ENCODE peak calls at places on chromosomes 7 and 10, in five cellular contexts. One of them, this sample, is unnamed.

GRCh38 chr7:2134740-2135139 is 98.0 kb downstream of the MAD1L1 start:
- DNase-seq in CD4-positive, alpha-beta T cell: no peak
- DNase-seq in foreskin fibroblast: no peak
- DNase-seq in HFF-Myc: no peak
- DNase-seq in activated naive CD4-positive, alpha-beta T cell: no peak
- DNase-seq in this sample: no peak

GRCh38 chr7:97337849-97338248 is 220.4 kb downstream of the SDHAF3 start:
- DNase-seq in CD4-positive, alpha-beta T cell: no peak
- DNase-seq in foreskin fibroblast: no peak
- DNase-seq in HFF-Myc: no peak
- DNase-seq in activated naive CD4-positive, alpha-beta T cell: no peak
- DNase-seq in this sample: no peak

GRCh38 chr10:6300106-6300783 is 97.5 kb downstream of the PFKFB3 start:
- DNase-seq in CD4-positive, alpha-beta T cell: peak
- DNase-seq in foreskin fibroblast: peak
- DNase-seq in HFF-Myc: peak
- DNase-seq in activated naive CD4-positive, alpha-beta T cell: no peak
- DNase-seq in this sample: no peak

GRCh38 chr10:72834183-72834825 is 59.2 kb upstream of the OIT3 start:
- DNase-seq in CD4-positive, alpha-beta T cell: peak
- DNase-seq in foreskin fibroblast: peak
- DNase-seq in HFF-Myc: peak
- DNase-seq in activated naive CD4-positive, alpha-beta T cell: no peak
- DNase-seq in this sample: no peak

GRCh38 chr7:120170849-120171248 is 102.1 kb upstream of the KCND2 start:
- DNase-seq in CD4-positive, alpha-beta T cell: no peak
- DNase-seq in foreskin fibroblast: no peak
- DNase-seq in HFF-Myc: no peak
- DNase-seq in activated naive CD4-positive, alpha-beta T cell: no peak
- DNase-seq in this sample: no peak

GRCh38 chr10:73439605-73440298 is 6.4 kb upstream of the MSS51 start:
- DNase-seq in CD4-positive, alpha-beta T cell: no peak
- DNase-seq in foreskin fibroblast: peak
- DNase-seq in HFF-Myc: peak
- DNase-seq in activated naive CD4-positive, alpha-beta T cell: no peak
- DNase-seq in this sample: no peak

GRCh38 chr7:47282790-47283496 is 299.0 kb downstream of the TNS3 start:
- DNase-seq in CD4-positive, alpha-beta T cell: no peak
- DNase-seq in foreskin fibroblast: no peak
- DNase-seq in HFF-Myc: no peak
- DNase-seq in activated naive CD4-positive, alpha-beta T cell: no peak
- DNase-seq in this sample: no peak

GRCh38 chr10:122336332-122336731 is 38.2 kb upstream of the PLEKHA1 start:
- DNase-seq in CD4-positive, alpha-beta T cell: no peak
- DNase-seq in foreskin fibroblast: no peak
- DNase-seq in HFF-Myc: no peak
- DNase-seq in activated naive CD4-positive, alpha-beta T cell: no peak
- DNase-seq in this sample: no peak

GRCh38 chr7:122261442-122261841 is 43.1 kb downstream of the FEZF1 start:
- DNase-seq in CD4-positive, alpha-beta T cell: no peak
- DNase-seq in foreskin fibroblast: no peak
- DNase-seq in HFF-Myc: no peak
- DNase-seq in activated naive CD4-positive, alpha-beta T cell: no peak
- DNase-seq in this sample: no peak

GRCh38 chr10:30821269-30821993 is 191.9 kb upstream of the LYZL2 start:
- DNase-seq in CD4-positive, alpha-beta T cell: no peak
- DNase-seq in foreskin fibroblast: no peak
- DNase-seq in HFF-Myc: no peak
- DNase-seq in activated naive CD4-positive, alpha-beta T cell: no peak
- DNase-seq in this sample: no peak

GRCh38 chr10:123913688-123914268 is 22.2 kb upstream of the CPXM2 start:
- DNase-seq in CD4-positive, alpha-beta T cell: no peak
- DNase-seq in foreskin fibroblast: no peak
- DNase-seq in HFF-Myc: no peak
- DNase-seq in activated naive CD4-positive, alpha-beta T cell: no peak
- DNase-seq in this sample: no peak

GRCh38 chr10:128489324-128490247 is 363.4 kb upstream of the MKI67 start:
- DNase-seq in CD4-positive, alpha-beta T cell: no peak
- DNase-seq in foreskin fibroblast: no peak
- DNase-seq in HFF-Myc: no peak
- DNase-seq in activated naive CD4-positive, alpha-beta T cell: no peak
- DNase-seq in this sample: no peak

GRCh38 chr7:5218564-5219360 is 28.7 kb downstream of the WIPI2 start:
- DNase-seq in CD4-positive, alpha-beta T cell: no peak
- DNase-seq in foreskin fibroblast: no peak
- DNase-seq in HFF-Myc: no peak
- DNase-seq in activated naive CD4-positive, alpha-beta T cell: no peak
- DNase-seq in this sample: no peak

GRCh38 chr10:52652431-52653220 is 120.0 kb downstream of the MBL2 start:
- DNase-seq in CD4-positive, alpha-beta T cell: no peak
- DNase-seq in foreskin fibroblast: no peak
- DNase-seq in HFF-Myc: no peak
- DNase-seq in activated naive CD4-positive, alpha-beta T cell: no peak
- DNase-seq in this sample: no peak

GRCh38 chr10:121865554-121865953 is 62.3 kb downstream of the ATE1 start:
- DNase-seq in CD4-positive, alpha-beta T cell: no peak
- DNase-seq in foreskin fibroblast: no peak
- DNase-seq in HFF-Myc: no peak
- DNase-seq in activated naive CD4-positive, alpha-beta T cell: no peak
- DNase-seq in this sample: no peak

GRCh38 chr7:87853237-87853864 is 22.8 kb downstream of the SLC25A40 start:
- DNase-seq in CD4-positive, alpha-beta T cell: no peak
- DNase-seq in foreskin fibroblast: no peak
- DNase-seq in HFF-Myc: no peak
- DNase-seq in activated naive CD4-positive, alpha-beta T cell: no peak
- DNase-seq in this sample: no peak

GRCh38 chr10:128884496-128884895 is 582.5 kb upstream of the MGMT start:
- DNase-seq in CD4-positive, alpha-beta T cell: no peak
- DNase-seq in foreskin fibroblast: no peak
- DNase-seq in HFF-Myc: no peak
- DNase-seq in activated naive CD4-positive, alpha-beta T cell: no peak
- DNase-seq in this sample: no peak

GRCh38 chr10:101778781-101779543 is 3.0 kb upstream of the FGF8 start:
- DNase-seq in CD4-positive, alpha-beta T cell: no peak
- DNase-seq in foreskin fibroblast: no peak
- DNase-seq in HFF-Myc: no peak
- DNase-seq in activated naive CD4-positive, alpha-beta T cell: no peak
- DNase-seq in this sample: no peak

GRCh38 chr7:17986826-17987225 is 40.8 kb downstream of the PRPS1L1 start:
- DNase-seq in CD4-positive, alpha-beta T cell: no peak
- DNase-seq in foreskin fibroblast: peak
- DNase-seq in HFF-Myc: peak
- DNase-seq in activated naive CD4-positive, alpha-beta T cell: no peak
- DNase-seq in this sample: no peak

GRCh38 chr7:79398145-79398749 is 55.2 kb downstream of the MAGI2 start:
- DNase-seq in CD4-positive, alpha-beta T cell: no peak
- DNase-seq in foreskin fibroblast: no peak
- DNase-seq in HFF-Myc: no peak
- DNase-seq in activated naive CD4-positive, alpha-beta T cell: no peak
- DNase-seq in this sample: no peak

GRCh38 chr10:97047788-97048187 is 138.0 kb downstream of the SLIT1 start:
- DNase-seq in CD4-positive, alpha-beta T cell: no peak
- DNase-seq in foreskin fibroblast: no peak
- DNase-seq in HFF-Myc: no peak
- DNase-seq in activated naive CD4-positive, alpha-beta T cell: no peak
- DNase-seq in this sample: no peak

GRCh38 chr10:69911571-69912528 is 110.1 kb downstream of the COL13A1 start:
- DNase-seq in CD4-positive, alpha-beta T cell: no peak
- DNase-seq in foreskin fibroblast: no peak
- DNase-seq in HFF-Myc: no peak
- DNase-seq in activated naive CD4-positive, alpha-beta T cell: no peak
- DNase-seq in this sample: no peak

GRCh38 chr10:58264780-58265179 is 2.9 kb downstream of the IPMK start:
- DNase-seq in CD4-positive, alpha-beta T cell: no peak
- DNase-seq in foreskin fibroblast: no peak
- DNase-seq in HFF-Myc: no peak
- DNase-seq in activated naive CD4-positive, alpha-beta T cell: no peak
- DNase-seq in this sample: no peak

GRCh38 chr10:75404335-75405200 is 3.0 kb upstream of the ZNF503 start:
- DNase-seq in CD4-positive, alpha-beta T cell: no peak
- DNase-seq in foreskin fibroblast: no peak
- DNase-seq in HFF-Myc: no peak
- DNase-seq in activated naive CD4-positive, alpha-beta T cell: no peak
- DNase-seq in this sample: no peak

GRCh38 chr10:124349231-124349992 is 69.3 kb downstream of the OAT start:
- DNase-seq in CD4-positive, alpha-beta T cell: no peak
- DNase-seq in foreskin fibroblast: no peak
- DNase-seq in HFF-Myc: no peak
- DNase-seq in activated naive CD4-positive, alpha-beta T cell: no peak
- DNase-seq in this sample: no peak

GRCh38 chr10:58414270-58415041 is 29.2 kb downstream of the TFAM start:
- DNase-seq in CD4-positive, alpha-beta T cell: no peak
- DNase-seq in foreskin fibroblast: peak
- DNase-seq in HFF-Myc: peak
- DNase-seq in activated naive CD4-positive, alpha-beta T cell: no peak
- DNase-seq in this sample: no peak

GRCh38 chr7:33185786-33186185 is 56.4 kb downstream of the BBS9 start:
- DNase-seq in CD4-positive, alpha-beta T cell: no peak
- DNase-seq in foreskin fibroblast: peak
- DNase-seq in HFF-Myc: peak
- DNase-seq in activated naive CD4-positive, alpha-beta T cell: no peak
- DNase-seq in this sample: no peak

GRCh38 chr10:74153123-74153522 is 2.1 kb downstream of the ADK start:
- DNase-seq in CD4-positive, alpha-beta T cell: no peak
- DNase-seq in foreskin fibroblast: no peak
- DNase-seq in HFF-Myc: no peak
- DNase-seq in activated naive CD4-positive, alpha-beta T cell: no peak
- DNase-seq in this sample: no peak

GRCh38 chr10:102776779-102777417 is 33.1 kb downstream of the WBP1L start:
- DNase-seq in CD4-positive, alpha-beta T cell: no peak
- DNase-seq in foreskin fibroblast: peak
- DNase-seq in HFF-Myc: peak
- DNase-seq in activated naive CD4-positive, alpha-beta T cell: no peak
- DNase-seq in this sample: no peak

GRCh38 chr7:27627146-27627545 is 35.5 kb downstream of the HIBADH start:
- DNase-seq in CD4-positive, alpha-beta T cell: no peak
- DNase-seq in foreskin fibroblast: no peak
- DNase-seq in HFF-Myc: no peak
- DNase-seq in activated naive CD4-positive, alpha-beta T cell: no peak
- DNase-seq in this sample: no peak

GRCh38 chr10:121708921-121709625 is 110.8 kb upstream of the FGFR2 start:
- DNase-seq in CD4-positive, alpha-beta T cell: no peak
- DNase-seq in foreskin fibroblast: no peak
- DNase-seq in HFF-Myc: no peak
- DNase-seq in activated naive CD4-positive, alpha-beta T cell: no peak
- DNase-seq in this sample: no peak

GRCh38 chr10:87510025-87510424 is 5.3 kb downstream of the MINPP1 start:
- DNase-seq in CD4-positive, alpha-beta T cell: no peak
- DNase-seq in foreskin fibroblast: no peak
- DNase-seq in HFF-Myc: no peak
- DNase-seq in activated naive CD4-positive, alpha-beta T cell: no peak
- DNase-seq in this sample: no peak

GRCh38 chr7:91694221-91694856 is 186.2 kb downstream of the MTERF1 start:
- DNase-seq in CD4-positive, alpha-beta T cell: no peak
- DNase-seq in foreskin fibroblast: no peak
- DNase-seq in HFF-Myc: peak
- DNase-seq in activated naive CD4-positive, alpha-beta T cell: no peak
- DNase-seq in this sample: no peak

GRCh38 chr10:98257961-98258360 is 10.0 kb downstream of the LOXL4 start:
- DNase-seq in CD4-positive, alpha-beta T cell: no peak
- DNase-seq in foreskin fibroblast: no peak
- DNase-seq in HFF-Myc: no peak
- DNase-seq in activated naive CD4-positive, alpha-beta T cell: no peak
- DNase-seq in this sample: no peak

GRCh38 chr10:5723692-5724091 is 39.1 kb downstream of the TASOR2 start:
- DNase-seq in CD4-positive, alpha-beta T cell: no peak
- DNase-seq in foreskin fibroblast: no peak
- DNase-seq in HFF-Myc: no peak
- DNase-seq in activated naive CD4-positive, alpha-beta T cell: no peak
- DNase-seq in this sample: no peak

GRCh38 chr10:1553951-1554350 is 183.4 kb downstream of the ADARB2 start:
- DNase-seq in CD4-positive, alpha-beta T cell: no peak
- DNase-seq in foreskin fibroblast: no peak
- DNase-seq in HFF-Myc: no peak
- DNase-seq in activated naive CD4-positive, alpha-beta T cell: no peak
- DNase-seq in this sample: no peak

GRCh38 chr7:47689558-47689957 is 107.6 kb upstream of the TNS3 start:
- DNase-seq in CD4-positive, alpha-beta T cell: no peak
- DNase-seq in foreskin fibroblast: no peak
- DNase-seq in HFF-Myc: no peak
- DNase-seq in activated naive CD4-positive, alpha-beta T cell: no peak
- DNase-seq in this sample: no peak

GRCh38 chr7:29607889-29608288 is 44.3 kb downstream of the PRR15 start:
- DNase-seq in CD4-positive, alpha-beta T cell: no peak
- DNase-seq in foreskin fibroblast: peak
- DNase-seq in HFF-Myc: no peak
- DNase-seq in activated naive CD4-positive, alpha-beta T cell: no peak
- DNase-seq in this sample: no peak

This sample was measured in GOT3.